ENCODE peak calls at places on chromosome 4, in eight cellular contexts. N, Q, A, F, W, O, L and M are unnamed samples.

GRCh38 chr4:184699941-184700340 is 34.0 kb downstream of the CENPU start:
- DNase-seq in A (no peak), O (no peak), W (no peak), F (no peak), N (no peak), Q (no peak), L (no peak), M (no peak)

GRCh38 chr4:73187325-73187724 is 71.3 kb downstream of the ANKRD17 start:
- DNase-seq in N (no peak), L (peak), O (no peak), Q (no peak), A (peak), F (peak), W (no peak), M (no peak)

GRCh38 chr4:8355306-8355705 is 85.2 kb downstream of the ACOX3 start:
- DNase-seq in F (no peak), A (peak), W (no peak), N (no peak), Q (no peak), O (no peak), L (peak), M (no peak)

GRCh38 chr4:93066746-93067145 is 761.8 kb upstream of the ATOH1 start:
- DNase-seq in A (peak), O (no peak), F (peak), Q (no peak), W (no peak), L (peak), N (no peak), M (no peak)

GRCh38 chr4:76449362-76449767 is 14.3 kb downstream of the SHROOM3 start:
- DNase-seq in Q (no peak), A (no peak), O (no peak), L (no peak), W (no peak), N (no peak), F (no peak), M (no peak)

GRCh38 chr4:118772149-118773081 is 63.5 kb downstream of the SEC24D start:
- DNase-seq in L (peak), F (peak), N (no peak), Q (no peak), W (no peak), O (peak), A (peak), M (no peak)

GRCh38 chr4:7391637-7392437 is 42.9 kb downstream of the PSAPL1 start:
- DNase-seq in W (no peak), F (no peak), L (no peak), Q (no peak), N (no peak), A (no peak), O (no peak), M (no peak)

GRCh38 chr4:15336410-15337184 is 91.2 kb upstream of the C1QTNF7 start:
- DNase-seq in O (no peak), Q (no peak), W (no peak), N (no peak), L (peak), A (peak), F (peak), M (no peak)

GRCh38 chr4:118338981-118339765 is 13.6 kb downstream of the PRSS12 start:
- DNase-seq in A (peak), Q (no peak), F (peak), O (no peak), N (no peak), W (no peak), L (no peak), M (no peak)

GRCh38 chr4:113738251-113738650 is 23.3 kb downstream of the CAMK2D start:
- DNase-seq in Q (no peak), W (no peak), F (peak), N (no peak), L (no peak), A (no peak), O (no peak), M (no peak)

GRCh38 chr4:93649828-93650227 is 178.7 kb upstream of the ATOH1 start:
- DNase-seq in F (no peak), A (no peak), O (no peak), W (no peak), L (no peak), Q (no peak), N (no peak), M (no peak)

GRCh38 chr4:15587649-15588048 is 67.5 kb downstream of the FBXL5 start:
- DNase-seq in W (no peak), L (no peak), Q (no peak), A (no peak), F (peak), O (peak), N (no peak), M (no peak)

GRCh38 chr4:56197387-56197786 is 189.9 kb downstream of the AASDH start:
- DNase-seq in O (peak), F (no peak), Q (no peak), L (no peak), W (no peak), A (no peak), N (no peak), M (no peak)

GRCh38 chr4:38179690-38180299 is 219.6 kb downstream of the PTTG2 start:
- DNase-seq in F (peak), O (peak), A (peak), L (peak), W (peak), Q (peak), N (peak), M (peak)

GRCh38 chr4:3324093-3324815 is 31.4 kb downstream of the RGS12 start:
- DNase-seq in N (no peak), W (no peak), F (no peak), Q (no peak), L (no peak), O (no peak), A (no peak), M (no peak)

GRCh38 chr4:99131378-99131777 is 12.7 kb downstream of the ADH4 start:
- DNase-seq in L (no peak), W (no peak), A (no peak), O (no peak), F (no peak), N (no peak), Q (no peak), M (no peak)

GRCh38 chr4:77636902-77637301 is 31.3 kb downstream of the CXCL13 start:
- DNase-seq in O (peak), L (peak), F (peak), W (no peak), Q (no peak), N (no peak), A (peak), M (no peak)

GRCh38 chr4:152935661-152936445 is at the start of gene FHDC1:
- DNase-seq in F (no peak), O (peak), N (no peak), Q (peak), W (no peak), L (peak), A (peak), M (peak)

GRCh38 chr4:147981305-147981704 is 249.4 kb downstream of the ARHGAP10 start:
- DNase-seq in O (no peak), Q (no peak), F (peak), N (no peak), W (no peak), L (no peak), A (peak), M (no peak)

GRCh38 chr4:8544741-8545438 is 35.3 kb upstream of the GPR78 start:
- DNase-seq in A (no peak), N (no peak), O (no peak), F (no peak), Q (peak), W (no peak), L (no peak), M (no peak)